ENCODE peak calls at places on chromosomes 6 and 20, in four cellular contexts. G is GM12891, D is GM23338, C is upper lobe of left lung. W is an unnamed sample.

GRCh38 chr6:108434222-108434621 is 126.5 kb upstream of the FOXO3 start:
- DNase-seq in C (no peak), G (no peak), D (no peak), W (no peak)

GRCh38 chr20:11851646-11852045 is 66.0 kb upstream of the BTBD3 start:
- DNase-seq in C (no peak), D (no peak), G (no peak), W (no peak)

GRCh38 chr6:131062245-131063027 is 609 bp downstream of the EPB41L2 start:
- DNase-seq in G (peak), C (no peak), D (peak), W (no peak)

GRCh38 chr6:74734901-74735300 is 471.0 kb downstream of the COL12A1 start:
- DNase-seq in G (no peak), C (no peak), D (no peak), W (no peak)

GRCh38 chr6:161444464-161444863 is 170.6 kb upstream of the AGPAT4 start:
- DNase-seq in C (peak), G (no peak), D (peak), W (no peak)

GRCh38 chr6:35014786-35015185 is 125.7 kb downstream of the ANKS1A start:
- DNase-seq in D (no peak), G (no peak), C (no peak), W (peak)

GRCh38 chr20:31569163-31570020 is 35.7 kb upstream of the ID1 start:
- DNase-seq in G (no peak), D (peak), C (peak), W (peak)

GRCh38 chr6:37051138-37052026 is 45.9 kb downstream of the FGD2 start:
- DNase-seq in C (peak), D (peak), G (peak), W (peak)

GRCh38 chr6:15253107-15254073 is 7.5 kb downstream of the JARID2 start:
- DNase-seq in G (no peak), D (no peak), C (no peak), W (no peak)

GRCh38 chr20:18090044-18090443 is 32.3 kb upstream of the OVOL2 start:
- DNase-seq in C (no peak), G (no peak), D (no peak), W (no peak)

GRCh38 chr6:16511048-16511660 is 250.1 kb downstream of the ATXN1 start:
- DNase-seq in D (peak), C (no peak), G (no peak), W (no peak)

GRCh38 chr6:158649289-158650143 is at the start of gene SYTL3:
- DNase-seq in C (peak), D (no peak), G (no peak), W (peak)

GRCh38 chr6:114108119-114109002 is 137.4 kb upstream of the HDAC2 start:
- DNase-seq in G (no peak), C (peak), D (peak), W (peak)

GRCh38 chr6:22247916-22248482 is 48.8 kb downstream of the PRL start:
- DNase-seq in C (no peak), G (no peak), D (no peak), W (no peak)

GRCh38 chr6:22248513-22249308 is 48.1 kb downstream of the PRL start:
- DNase-seq in G (no peak), C (no peak), D (no peak), W (no peak)

GRCh38 chr6:22251331-22251730 is 45.5 kb downstream of the PRL start:
- DNase-seq in D (no peak), C (no peak), G (no peak), W (no peak)

GRCh38 chr6:22249646-22250045 is 47.2 kb downstream of the PRL start:
- DNase-seq in C (no peak), G (no peak), D (no peak), W (no peak)

DNA sequence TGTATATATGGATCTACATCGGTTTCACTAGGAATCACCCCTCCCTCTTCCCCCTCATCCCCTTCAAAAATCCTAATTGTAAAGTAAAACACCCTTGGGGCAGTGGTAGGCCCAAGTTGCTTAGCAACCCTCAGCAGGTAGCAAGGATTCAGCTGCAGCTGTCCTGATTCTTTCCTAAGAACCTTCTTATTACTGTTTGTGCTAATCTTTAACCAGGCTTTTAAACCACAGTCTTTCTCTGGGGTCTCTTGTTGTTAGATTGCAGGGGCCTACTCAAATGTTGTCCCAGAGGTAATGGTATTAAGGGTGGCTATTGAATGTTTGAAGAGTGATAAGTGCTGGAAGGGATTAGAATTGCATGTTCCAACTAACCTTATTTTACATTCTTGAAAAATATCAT is 46.4 kb downstream of the PRL start:
- DNase-seq in C (no peak), G (no peak), D (peak), W (no peak)
- TF ChIP-seq POLR2AphosphoS5 in C (no peak), G (no peak), D (no peak), W (no peak)

DNA sequence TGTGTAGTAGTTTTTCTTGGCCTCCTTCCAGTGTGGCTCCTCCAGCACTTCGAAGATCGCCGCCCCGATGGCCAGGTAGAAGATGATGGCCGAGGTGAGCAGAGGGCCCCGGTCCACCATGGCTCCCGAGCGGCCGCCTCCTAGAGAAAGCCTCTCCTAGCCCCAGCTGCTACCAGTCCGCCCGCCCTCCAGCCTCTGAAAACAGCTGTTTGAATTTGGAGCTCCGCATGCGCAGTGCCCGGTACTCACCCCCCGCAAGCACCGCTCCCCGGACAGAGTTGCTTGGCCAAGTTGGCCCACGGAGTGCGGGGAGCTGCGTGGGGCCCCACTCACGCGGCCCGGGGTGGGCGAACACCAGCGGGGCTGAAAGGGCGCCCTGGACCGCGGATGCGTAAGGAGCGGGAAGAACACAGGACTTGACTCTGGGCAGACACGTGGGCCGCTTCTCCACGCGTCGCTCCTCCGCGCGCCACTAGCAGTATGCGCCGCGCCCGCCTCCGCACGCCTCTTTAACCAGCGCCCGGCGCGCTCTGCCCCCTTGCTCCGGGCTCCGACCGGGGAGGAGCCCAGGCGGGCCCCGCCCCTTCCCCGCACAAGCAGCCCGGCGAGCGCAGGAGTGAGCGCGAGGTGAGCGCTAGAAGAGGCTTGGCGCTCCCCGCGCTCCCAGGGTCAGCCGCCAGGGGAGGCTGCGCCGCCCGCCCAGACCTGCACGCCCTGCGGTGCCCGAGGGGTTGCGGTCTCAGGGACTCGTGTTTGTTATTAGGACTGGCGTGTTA is at the start of gene KCNK5:
- DNase-seq in C (peak), G (peak), D (peak), W (peak)
- TF ChIP-seq POLR2AphosphoS5 in C (peak), G (peak), D (peak), W (peak)

GRCh38 chr6:2999005-2999620 is 581 bp upstream of the NQO2 start:
- DNase-seq in C (peak), D (no peak), G (no peak), W (peak)
- TF ChIP-seq POLR2AphosphoS5 in C (peak), D (no peak), G (no peak), W (no peak)

DNA sequence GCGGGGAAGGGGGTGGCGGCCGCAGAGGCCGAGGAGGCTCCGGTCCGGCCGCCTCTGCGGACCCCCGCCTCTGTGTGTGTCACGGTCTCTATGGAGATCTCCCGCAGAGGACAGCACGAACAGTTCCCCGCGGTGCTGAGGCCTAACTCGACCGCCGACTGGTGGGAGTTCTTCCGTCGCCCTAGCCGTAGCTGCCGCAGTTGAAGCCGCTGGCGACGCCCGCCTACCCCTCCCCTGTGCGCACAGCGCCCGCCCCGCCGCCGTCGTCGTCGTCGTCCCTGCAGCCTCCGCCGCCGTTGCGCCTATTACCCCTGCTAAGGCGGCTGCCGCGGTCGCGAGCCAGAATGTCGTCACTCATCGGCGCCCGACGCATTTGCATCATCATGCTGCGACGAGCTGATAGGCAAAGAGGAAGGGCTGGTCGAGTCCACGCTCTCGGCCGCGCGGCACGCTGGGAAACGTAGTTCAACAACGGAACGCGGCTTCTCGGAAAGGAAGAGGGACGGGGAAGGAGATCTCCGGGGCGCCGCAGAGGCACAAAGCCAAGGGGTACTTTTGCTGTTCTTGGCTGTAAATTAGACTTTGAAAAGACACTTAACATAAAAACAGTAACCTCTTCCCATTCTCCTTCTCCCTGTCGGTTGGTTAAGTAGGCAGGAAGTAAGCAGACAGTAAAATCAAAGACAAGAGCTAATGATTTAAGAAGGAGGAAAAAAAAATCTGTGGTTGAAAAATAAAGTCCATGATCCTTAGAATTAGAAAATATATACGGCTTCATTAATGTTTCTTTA is at the start of gene NUP153:
- DNase-seq in D (peak), C (peak), G (peak), W (peak)
- TF ChIP-seq POLR2AphosphoS5 in D (peak), C (peak), G (peak), W (peak)

GRCh38 chr20:44572551-44573500 is 9.6 kb upstream of the PKIG start:
- DNase-seq in D (no peak), G (no peak), C (no peak), W (no peak)
- TF ChIP-seq POLR2AphosphoS5 in D (no peak), G (no peak), C (peak), W (no peak)